ENCODE peak calls at places on chromosomes 12 and 14, in nine cellular contexts. V is ovary, P is cardiac fibroblast, K is BE2C, R is MCF 10A, J is breast epithelium, T is fibroblast of the aortic adventitia, F is omental fat pad, W is bronchial epithelial cell. Z is an unnamed sample.

GRCh38 chr14:52079239-52079956 is 10.5 kb upstream of the NID2 start:
- DNase-seq in V (no peak), P (no peak), K (no peak), R (no peak), J (no peak), T (peak), F (no peak), W (peak), Z (no peak)

GRCh38 chr12:56682323-56682722 is 5.8 kb downstream of the PTGES3 start:
- DNase-seq in V (no peak), P (no peak), K (no peak), R (no peak), J (no peak), T (no peak), F (no peak), W (no peak), Z (no peak)

GRCh38 chr12:52581481-52581880 is 7.8 kb upstream of the KRT74 start:
- DNase-seq in V (no peak), P (peak), K (no peak), R (peak), J (no peak), T (peak), F (no peak), W (peak), Z (no peak)

GRCh38 chr14:68774771-68775613 is 17.9 kb downstream of the ZFP36L1 start:
- DNase-seq in V (no peak), P (peak), K (no peak), R (peak), J (no peak), T (peak), F (no peak), W (peak), Z (no peak)

GRCh38 chr14:77296155-77296554 is 24.5 kb downstream of the POMT2 start:
- DNase-seq in V (peak), P (no peak), K (peak), R (no peak), J (no peak), T (no peak), F (no peak), W (no peak), Z (no peak)

GRCh38 chr12:72448089-72448488 is 175.9 kb downstream of the TRHDE start:
- DNase-seq in V (no peak), P (no peak), K (no peak), R (peak), J (no peak), T (no peak), F (no peak), W (no peak), Z (no peak)

GRCh38 chr12:57461326-57461903 is 1.8 kb downstream of the GLI1 start:
- DNase-seq in V (peak), P (peak), K (peak), R (peak), J (no peak), T (peak), F (no peak), W (no peak), Z (peak)

GRCh38 chr12:11631288-11631687 is 18.2 kb upstream of the ETV6 start:
- DNase-seq in V (no peak), P (no peak), K (no peak), R (no peak), J (no peak), T (no peak), F (no peak), W (no peak), Z (no peak)

GRCh38 chr12:40033260-40033649 is 72.6 kb downstream of the SLC2A13 start:
- DNase-seq in V (no peak), P (no peak), K (no peak), R (no peak), J (no peak), T (no peak), F (no peak), W (no peak), Z (no peak)

GRCh38 chr14:65263161-65263788 is 149.3 kb upstream of the FUT8 start:
- DNase-seq in V (no peak), P (no peak), K (no peak), R (no peak), J (no peak), T (peak), F (no peak), W (peak), Z (no peak)

GRCh38 chr14:22296088-22296487 is 292.9 kb downstream of the DAD1 start:
- DNase-seq in V (no peak), P (no peak), K (no peak), R (no peak), J (no peak), T (no peak), F (no peak), W (no peak), Z (no peak)

GRCh38 chr12:93767524-93767863 is 90.3 kb downstream of the CRADD start:
- DNase-seq in V (no peak), P (no peak), K (no peak), R (no peak), J (no peak), T (no peak), F (no peak), W (no peak), Z (no peak)

GRCh38 chr14:64092940-64093339 is 201.2 kb downstream of the ESR2 start:
- DNase-seq in V (no peak), P (no peak), K (no peak), R (no peak), J (no peak), T (no peak), F (no peak), W (peak), Z (no peak)

GRCh38 chr12:53952335-53952694 is 2.4 kb upstream of the HOXC12 start:
- DNase-seq in V (no peak), P (no peak), K (no peak), R (no peak), J (no peak), T (no peak), F (no peak), W (no peak), Z (no peak)

GRCh38 chr14:47278233-47278842 is 397.1 kb downstream of the MDGA2 start:
- DNase-seq in V (no peak), P (peak), K (peak), R (peak), J (no peak), T (no peak), F (no peak), W (peak), Z (peak)

GRCh38 chr12:46920503-46920902 is 94.7 kb upstream of the SLC38A4 start:
- DNase-seq in V (no peak), P (no peak), K (no peak), R (no peak), J (no peak), T (no peak), F (no peak), W (no peak), Z (no peak)

GRCh38 chr12:124906606-124907261 is 7.7 kb downstream of the UBC start:
- DNase-seq in V (peak), P (peak), K (peak), R (peak), J (peak), T (peak), F (peak), W (peak), Z (peak)

GRCh38 chr14:67680121-67680602 is 5.7 kb upstream of the VTI1B start:
- DNase-seq in V (no peak), P (peak), K (no peak), R (no peak), J (no peak), T (peak), F (no peak), W (peak), Z (no peak)

GRCh38 chr14:56046546-56046945 is 71.7 kb upstream of the PELI2 start:
- DNase-seq in V (no peak), P (no peak), K (no peak), R (no peak), J (no peak), T (no peak), F (no peak), W (peak), Z (no peak)

DNA sequence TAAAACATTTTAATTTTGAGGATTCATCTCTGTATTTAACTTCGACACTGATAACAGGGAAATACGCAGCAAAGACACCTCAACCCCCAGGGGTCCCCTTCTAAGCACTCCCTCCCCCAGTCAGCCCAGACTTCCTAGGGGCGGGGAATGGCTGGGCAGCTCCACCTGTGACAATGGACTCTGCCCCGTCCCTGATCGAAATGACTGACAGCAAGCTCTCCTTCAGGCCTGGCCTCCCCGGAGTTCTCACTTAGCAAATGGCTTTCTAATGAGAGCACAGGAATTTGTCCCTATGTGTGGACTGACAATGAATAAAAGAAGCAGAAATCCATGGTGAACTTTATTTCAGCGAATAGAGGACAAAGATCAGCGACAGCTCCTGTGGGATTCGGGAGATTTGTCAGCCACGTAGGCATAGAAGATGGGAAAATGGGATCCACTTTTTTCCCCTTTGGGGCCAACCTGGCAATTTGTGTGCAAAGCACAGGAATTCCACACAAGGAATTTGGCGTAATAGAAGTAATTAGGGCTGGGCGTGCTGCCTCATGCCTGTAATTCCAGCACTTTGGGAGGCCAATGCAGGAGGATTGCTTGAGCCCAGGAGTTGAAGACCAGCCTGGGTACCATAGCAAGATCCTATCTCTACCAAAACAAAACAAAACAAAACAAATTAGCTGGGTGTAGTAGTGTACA is 63.8 kb downstream of the TNFAIP2 start:
- DNase-seq in V (no peak), P (no peak), K (no peak), R (no peak), J (no peak), T (no peak), F (no peak), W (no peak), Z (no peak)
- TF ChIP-seq CTCF in V (no peak), P (no peak), K (no peak), R (no peak), J (no peak), T (no peak), F (no peak), W (no peak), Z (no peak)

GRCh38 chr12:65074932-65075331 is 46.2 kb downstream of the WIF1 start:
- DNase-seq in V (no peak), P (no peak), K (no peak), R (peak), J (no peak), T (no peak), F (no peak), W (peak), Z (no peak)
- TF ChIP-seq CTCF in V (no peak), P (no peak), K (no peak), R (peak), J (no peak), T (no peak), F (no peak), W (peak), Z (no peak)

DNA sequence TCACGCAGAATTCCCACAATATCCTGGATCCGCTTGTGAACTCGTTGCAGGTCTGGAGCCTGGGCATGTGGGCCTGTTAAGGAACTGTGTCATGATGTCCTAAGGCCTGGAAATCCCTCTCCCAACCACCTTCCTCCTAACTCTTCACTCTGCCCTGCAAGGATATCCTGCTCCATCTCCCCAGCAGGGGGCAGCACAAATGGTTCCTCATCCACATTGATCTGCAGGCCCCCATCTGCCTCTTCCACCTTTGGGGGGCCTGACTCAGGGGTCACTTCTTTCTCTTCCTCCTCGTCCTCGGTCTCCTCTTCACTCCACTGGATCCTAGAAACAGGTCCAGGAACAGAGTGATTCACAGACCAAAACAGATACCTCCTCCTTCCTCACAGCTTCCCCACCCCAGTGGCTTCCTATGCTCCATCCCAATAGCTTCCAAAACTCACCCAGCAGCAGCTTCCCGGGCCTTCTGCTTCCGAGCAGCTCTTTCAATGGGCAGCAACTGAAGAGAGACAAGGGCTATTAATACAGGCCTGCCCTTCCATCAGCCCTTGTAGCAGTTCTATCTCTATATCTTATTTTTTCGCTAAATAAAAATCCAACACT is 4.5 kb downstream of the NOP2 start:
- DNase-seq in V (peak), P (peak), K (peak), R (peak), J (no peak), T (peak), F (peak), W (peak), Z (no peak)
- TF ChIP-seq CTCF in V (peak), P (peak), K (peak), R (peak), J (peak), T (peak), F (no peak), W (peak), Z (peak)

DNA sequence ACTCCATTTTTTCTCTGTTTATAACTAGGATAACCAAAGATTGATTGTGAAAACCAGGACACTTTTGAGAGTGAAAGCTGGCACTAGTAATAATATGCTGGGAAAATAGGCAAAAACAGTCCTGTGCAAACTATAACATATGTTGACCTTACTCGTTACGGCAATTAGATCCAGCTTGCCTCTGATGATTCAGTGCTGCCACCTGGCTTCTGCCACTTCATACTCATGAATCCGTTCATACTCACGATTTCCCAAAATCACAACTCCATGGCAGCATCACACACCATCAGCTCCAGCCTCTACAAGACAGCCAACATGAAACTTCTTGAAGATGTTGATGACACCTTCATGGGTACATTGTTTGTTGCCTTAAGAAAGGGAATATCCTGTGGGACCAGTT is 49.1 kb upstream of the CAND1 start:
- DNase-seq in V (no peak), P (no peak), K (no peak), R (peak), J (no peak), T (no peak), F (no peak), W (peak), Z (no peak)
- TF ChIP-seq CTCF in V (no peak), P (no peak), K (peak), R (peak), J (no peak), T (no peak), F (no peak), W (peak), Z (no peak)

DNA sequence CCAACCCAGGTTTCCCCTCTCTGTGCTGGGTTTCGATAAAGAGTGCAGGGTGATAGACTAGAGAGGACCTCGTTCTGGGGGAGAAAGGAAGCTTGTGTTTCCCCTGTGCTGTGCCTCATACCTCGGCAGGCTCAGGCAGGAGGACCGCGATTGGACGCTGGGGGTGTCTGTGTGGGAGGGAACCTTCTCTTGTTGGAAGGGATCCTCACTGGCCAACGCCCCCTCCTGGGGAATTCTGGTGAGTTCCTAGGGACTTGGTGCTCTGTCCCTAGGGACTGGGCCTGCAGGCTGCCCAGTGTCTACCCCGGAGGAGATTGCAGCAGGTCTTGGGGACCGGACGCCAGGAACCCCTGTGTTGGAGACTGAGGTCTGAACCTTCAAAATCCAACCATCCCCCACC is 157.4 kb upstream of the PRMT8 start:
- DNase-seq in V (no peak), P (no peak), K (peak), R (peak), J (no peak), T (no peak), F (no peak), W (no peak), Z (no peak)
- TF ChIP-seq CTCF in V (no peak), P (no peak), K (peak), R (no peak), J (no peak), T (no peak), F (no peak), W (no peak), Z (no peak)

GRCh38 chr12:62435337-62436163 is 31.1 kb upstream of the MON2 start:
- DNase-seq in V (peak), P (peak), K (peak), R (peak), J (no peak), T (peak), F (no peak), W (peak), Z (no peak)
- TF ChIP-seq CTCF in V (no peak), P (peak), K (peak), R (no peak), J (no peak), T (peak), F (no peak), W (peak), Z (no peak)

GRCh38 chr12:90274407-90274806 is 565.8 kb upstream of the ATP2B1 start:
- DNase-seq in V (no peak), P (no peak), K (no peak), R (no peak), J (no peak), T (no peak), F (no peak), W (no peak), Z (no peak)
- TF ChIP-seq CTCF in V (no peak), P (no peak), K (no peak), R (no peak), J (no peak), T (no peak), F (no peak), W (no peak), Z (no peak)

GRCh38 chr12:31702047-31702446 is 26.8 kb downstream of the AMN1 start:
- DNase-seq in V (no peak), P (peak), K (no peak), R (peak), J (no peak), T (peak), F (no peak), W (peak), Z (no peak)
- TF ChIP-seq CTCF in V (no peak), P (peak), K (peak), R (no peak), J (no peak), T (peak), F (no peak), W (peak), Z (no peak)

GRCh38 chr12:12890492-12890814 is 909 bp upstream of the GPRC5A start:
- DNase-seq in V (peak), P (peak), K (no peak), R (no peak), J (no peak), T (no peak), F (no peak), W (no peak), Z (no peak)
- TF ChIP-seq CTCF in V (no peak), P (no peak), K (no peak), R (peak), J (no peak), T (no peak), F (no peak), W (no peak), Z (no peak)

GRCh38 chr12:48629541-48629940 is 52.5 kb downstream of the KANSL2 start:
- DNase-seq in V (no peak), P (no peak), K (no peak), R (no peak), J (no peak), T (no peak), F (no peak), W (no peak), Z (no peak)
- TF ChIP-seq CTCF in V (no peak), P (no peak), K (no peak), R (no peak), J (no peak), T (no peak), F (no peak), W (no peak), Z (no peak)